ENCODE peak calls at places on chromosomes 3 and 15, in seven cellular contexts. P, F, L, T, B, J and Z are unnamed samples.

GRCh38 chr3:71430941-71431552 is 152.5 kb downstream of the FOXP1 start:
- DNase-seq in P (no peak), F (no peak), L (no peak), T (no peak), B (no peak), J (no peak), Z (peak; percentile 40)

GRCh38 chr3:66450389-66451022 is 50.3 kb downstream of the LRIG1 start:
- DNase-seq in P (peak; percentile 69), F (peak; percentile 68), L (peak; percentile 1), T (no peak), B (no peak), J (no peak), Z (no peak)

GRCh38 chr3:111967651-111968274 is 11.1 kb upstream of the ABHD10 start:
- DNase-seq in P (peak; percentile 95), F (peak; percentile 82), L (peak; percentile 53), T (peak; percentile 82), B (peak; percentile 86), J (peak; percentile 72), Z (peak; percentile 94)

GRCh38 chr3:54954516-54954915 is 26.7 kb upstream of the LRTM1 start:
- DNase-seq in P (no peak), F (no peak), L (no peak), T (no peak), B (no peak), J (no peak), Z (no peak)

GRCh38 chr3:194574639-194575483 is 58.4 kb downstream of the TMEM44 start:
- DNase-seq in P (peak; percentile 82), F (no peak), L (no peak), T (no peak), B (no peak), J (no peak), Z (no peak)

GRCh38 chr3:37751016-37751415 is 110.7 kb upstream of the CTDSPL start:
- DNase-seq in P (no peak), F (no peak), L (no peak), T (no peak), B (no peak), J (no peak), Z (no peak)

GRCh38 chr15:64979252-64979710 is 10.4 kb downstream of the SPG21 start:
- DNase-seq in P (no peak), F (no peak), L (no peak), T (no peak), B (no peak), J (no peak), Z (no peak)

GRCh38 chr15:93088200-93088980 is 621 bp downstream of the RGMA start:
- DNase-seq in P (no peak), F (peak; percentile 61), L (no peak), T (no peak), B (peak; percentile 37), J (no peak), Z (peak; percentile 75)

GRCh38 chr3:118817748-118818165 is 216.9 kb downstream of the IGSF11 start:
- DNase-seq in P (peak; percentile 71), F (peak; percentile 69), L (peak; percentile 9), T (no peak), B (peak; percentile 47), J (peak; percentile 11), Z (peak; percentile 42)

GRCh38 chr3:193897791-193898190 is 238.2 kb upstream of the HES1 start:
- DNase-seq in P (no peak), F (no peak), L (no peak), T (no peak), B (no peak), J (no peak), Z (no peak)

GRCh38 chr15:40038267-40038653 is 721 bp downstream of the SRP14 start:
- DNase-seq in P (no peak), F (no peak), L (no peak), T (no peak), B (no peak), J (no peak), Z (no peak)

GRCh38 chr3:124558898-124559649 is 171.2 kb upstream of the UMPS start:
- DNase-seq in P (peak; percentile 96), F (peak; percentile 89), L (peak; percentile 91), T (no peak), B (no peak), J (no peak), Z (peak; percentile 14)